ENCODE peak calls at places on chromosomes 1 and 21, in ten cellular contexts. G, W, O, Y, N, S, F, U, Z and A are unnamed samples.
A peak's percentile ranks its signal among the peaks of the same experiment; 100 is the strongest.

GRCh38 chr1:17984510-17985085 is 123.0 kb upstream of the IGSF21 start:
- DNase-seq in G (no peak), W (peak; percentile 60), O (peak; percentile 49), Y (no peak), N (no peak), S (no peak), F (peak; percentile 2), U (no peak), Z (no peak), A (peak; percentile 48)

GRCh38 chr21:25405991-25406390 is 201.3 kb downstream of the MRPL39 start:
- DNase-seq in G (no peak), W (no peak), O (no peak), Y (no peak), N (no peak), S (no peak), F (no peak), U (no peak), Z (no peak), A (no peak)

GRCh38 chr1:92980732-92981647 is 19.7 kb upstream of the DIPK1A start:
- DNase-seq in G (no peak), W (no peak), O (no peak), Y (no peak), N (no peak), S (no peak), F (no peak), U (no peak), Z (no peak), A (peak; percentile 69)

GRCh38 chr21:34603002-34603709 is 11.8 kb downstream of the RCAN1 start:
- DNase-seq in G (peak; percentile 89), W (peak; percentile 95), O (peak; percentile 73), Y (peak; percentile 82), N (peak; percentile 88), S (peak; percentile 79), F (peak; percentile 77), U (peak; percentile 84), Z (peak; percentile 85), A (peak; percentile 84)

GRCh38 chr1:234770031-234770795 is 160.2 kb upstream of the IRF2BP2 start:
- DNase-seq in G (peak; percentile 35), W (peak; percentile 12), O (peak; percentile 90), Y (no peak), N (no peak), S (no peak), F (no peak), U (no peak), Z (no peak), A (no peak)

GRCh38 chr1:91901231-91901630 is 15.3 kb upstream of the TGFBR3 start:
- DNase-seq in G (peak; percentile 47), W (no peak), O (no peak), Y (no peak), N (no peak), S (peak; percentile 71), F (no peak), U (no peak), Z (no peak), A (no peak)

GRCh38 chr1:66725885-66726665 is 26.2 kb upstream of the DYNLT5 start:
- DNase-seq in G (peak; percentile 82), W (peak; percentile 55), O (peak; percentile 45), Y (peak; percentile 88), N (no peak), S (peak; percentile 85), F (peak; percentile 87), U (peak; percentile 12), Z (no peak), A (peak; percentile 84)

GRCh38 chr21:32653326-32653901 is 41.2 kb upstream of the CFAP298 start:
- DNase-seq in G (peak; percentile 41), W (peak; percentile 40), O (peak; percentile 72), Y (peak; percentile 38), N (no peak), S (peak; percentile 19), F (peak; percentile 47), U (no peak), Z (no peak), A (peak; percentile 49)

GRCh38 chr1:29767088-29767685 is 530.9 kb downstream of the PTPRU start:
- DNase-seq in G (no peak), W (peak; percentile 3), O (no peak), Y (no peak), N (peak; percentile 30), S (no peak), F (no peak), U (no peak), Z (no peak), A (no peak)

GRCh38 chr1:161260939-161261858 is 2.7 kb downstream of the PCP4L1 start:
- DNase-seq in G (no peak), W (no peak), O (no peak), Y (no peak), N (no peak), S (no peak), F (no peak), U (no peak), Z (no peak), A (peak; percentile 33)

GRCh38 chr1:6646499-6647148 is 22.0 kb downstream of the THAP3 start:
- DNase-seq in G (peak; percentile 72), W (peak; percentile 31), O (peak; percentile 66), Y (peak; percentile 76), N (no peak), S (peak; percentile 71), F (peak; percentile 72), U (no peak), Z (no peak), A (peak; percentile 53)

GRCh38 chr1:63523738-63524137 is 413 bp downstream of the EFCAB7 start:
- DNase-seq in G (peak; percentile 35), W (no peak), O (peak; percentile 7), Y (no peak), N (no peak), S (no peak), F (no peak), U (no peak), Z (no peak), A (no peak)

GRCh38 chr1:216111842-216112241 is 311.4 kb downstream of the USH2A start:
- DNase-seq in G (peak; percentile 2), W (no peak), O (no peak), Y (peak; percentile 1), N (no peak), S (peak; percentile 23), F (peak; percentile 0), U (no peak), Z (no peak), A (no peak)

GRCh38 chr1:171873664-171874063 is 32.4 kb downstream of the DNM3 start:
- DNase-seq in G (no peak), W (no peak), O (peak; percentile 3), Y (no peak), N (no peak), S (no peak), F (no peak), U (no peak), Z (no peak), A (no peak)

GRCh38 chr1:3998086-3998485 is 98.0 kb upstream of the C1orf174 start:
- DNase-seq in G (no peak), W (no peak), O (no peak), Y (no peak), N (no peak), S (no peak), F (no peak), U (no peak), Z (no peak), A (no peak)

GRCh38 chr1:39088658-39089057 is 62.5 kb downstream of the NDUFS5 start:
- DNase-seq in G (no peak), W (no peak), O (no peak), Y (no peak), N (no peak), S (no peak), F (no peak), U (no peak), Z (no peak), A (no peak)
- TF ChIP-seq CTCF in G (no peak), W (no peak), O (no peak), Y (no peak), N (no peak), S (no peak), F (no peak), U (no peak), Z (no peak), A (no peak)

DNA sequence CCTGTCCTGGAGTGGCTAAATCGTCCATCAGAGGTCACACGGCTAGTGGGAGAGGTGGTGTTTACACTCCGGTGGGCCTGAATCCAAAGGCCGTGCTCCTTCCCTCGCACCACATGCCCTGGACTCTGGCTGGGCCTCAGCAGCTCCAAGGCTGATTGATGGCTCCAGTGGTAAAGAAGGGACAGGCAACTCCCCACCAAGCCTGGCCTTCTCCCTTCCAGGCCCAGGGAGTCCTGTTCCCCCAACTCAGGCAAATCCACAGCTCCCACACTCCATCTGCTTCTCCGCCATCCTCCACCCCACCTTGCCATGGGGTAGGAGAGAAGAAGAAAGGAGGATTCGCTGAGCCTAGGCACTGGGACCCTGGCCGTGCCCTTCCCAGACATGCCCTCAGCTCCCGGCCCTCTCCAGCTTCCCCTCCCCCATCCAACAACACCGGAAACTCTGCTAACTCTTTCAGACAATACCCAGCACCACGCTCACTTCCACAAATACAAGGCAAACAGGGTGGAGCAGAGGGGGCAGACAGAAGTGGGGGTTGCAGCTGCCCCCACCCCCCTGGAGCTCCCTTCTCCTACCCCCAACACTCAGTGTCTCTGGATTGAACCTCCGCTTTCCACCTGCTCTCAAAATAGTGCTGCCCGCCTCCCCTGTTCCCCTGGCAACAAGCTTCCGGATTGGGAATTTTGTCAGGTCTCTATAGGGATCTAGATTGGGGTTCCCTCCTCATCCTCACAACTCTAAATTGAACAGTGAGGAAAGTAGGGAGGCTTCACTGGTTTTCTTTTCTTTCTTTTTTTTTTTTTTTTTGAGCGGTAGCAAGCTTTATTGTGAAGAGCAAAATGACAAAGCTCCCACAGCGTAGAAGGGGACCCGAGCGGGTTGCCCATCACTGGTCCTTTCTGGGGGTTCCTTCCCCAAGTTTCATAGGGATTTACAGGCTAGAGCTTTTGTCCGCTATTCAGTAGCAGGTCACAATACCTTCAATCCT is 10.6 kb downstream of the ARHGEF2 start:
- DNase-seq in G (no peak), W (no peak), O (peak; percentile 17), Y (no peak), N (no peak), S (peak; percentile 73), F (peak; percentile 41), U (no peak), Z (peak; percentile 62), A (no peak)
- H3K4me3 ChIP-seq in G (no peak overlapping the region), W (no peak overlapping the region), O (no peak overlapping the region), Y (no peak overlapping the region), N (no peak overlapping the region), S (no peak overlapping the region), F (no peak overlapping the region), U (peak overlapping the region; percentile 55), Z (no peak overlapping the region), A (no peak overlapping the region)

DNA sequence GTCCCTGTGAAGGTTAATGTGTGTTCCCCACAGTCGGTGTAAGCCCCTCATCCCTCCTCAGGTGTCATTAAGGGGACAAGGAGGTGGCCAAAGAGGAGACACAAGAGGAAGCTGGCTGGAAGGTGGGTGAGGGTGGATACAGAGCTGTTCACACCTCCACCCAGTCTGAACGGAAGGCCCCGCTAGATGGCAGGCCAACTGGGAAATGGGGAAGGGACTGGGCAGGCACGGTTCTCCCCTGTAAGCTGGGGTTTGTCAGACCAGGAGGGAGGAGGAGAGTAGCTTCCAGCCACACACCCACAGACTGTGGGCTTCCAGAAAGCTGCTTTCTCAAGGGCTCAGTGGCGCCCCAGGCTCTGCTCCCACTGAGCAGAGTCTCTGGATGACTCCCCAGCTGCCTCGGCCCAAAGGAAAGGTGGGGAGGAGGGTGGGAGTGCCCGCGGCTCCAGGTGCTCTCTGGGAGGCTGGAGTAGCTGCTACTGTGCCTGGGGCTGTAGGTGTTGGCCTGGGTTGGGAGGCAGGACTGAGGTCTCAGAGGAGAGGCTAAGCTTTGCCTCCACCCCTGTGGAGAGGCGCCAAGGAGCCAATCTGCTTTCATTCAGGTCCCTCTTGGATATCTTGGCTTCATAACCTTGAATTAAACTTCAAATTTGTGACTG is 41.2 kb downstream of the PCP4 start:
- DNase-seq in G (no peak), W (no peak), O (no peak), Y (no peak), N (no peak), S (no peak), F (no peak), U (no peak), Z (no peak), A (no peak)
- TF ChIP-seq CTCF in G (no peak), W (peak; percentile 10), O (no peak), Y (no peak), N (no peak), S (no peak), F (no peak), U (no peak), Z (no peak), A (no peak)

GRCh38 chr1:57600424-57600823 is 176.6 kb upstream of the DAB1 start:
- DNase-seq in G (no peak), W (no peak), O (no peak), Y (no peak), N (no peak), S (no peak), F (no peak), U (no peak), Z (no peak), A (no peak)
- H3K4me3 ChIP-seq in G (no peak overlapping the region), W (no peak overlapping the region), O (no peak overlapping the region), Y (no peak overlapping the region), N (no peak overlapping the region), S (no peak overlapping the region), F (no peak overlapping the region), U (no peak overlapping the region), Z (no peak overlapping the region), A (no peak overlapping the region)